ENCODE peak calls at places on chromosomes 4 and X, in five cellular contexts. S is AG04450, C is NCI-H1092 treated with DMSO at 0.1 percent for 48 hours, P is HT1080, B is fibroblast of mammary gland. A is an unnamed sample.

GRCh38 chr4:86967061-86967460 is 32.2 kb downstream of the AFF1 start:
- DNase-seq in S (no peak), C (no peak), P (no peak), B (no peak), A (no peak)

GRCh38 chrX:154378059-154378798 is 866 bp upstream of the EMD start:
- DNase-seq in S (no peak), C (peak), P (peak), B (peak), A (peak)

GRCh38 chr4:8473198-8473919 is 32.8 kb downstream of the TRMT44 start:
- DNase-seq in S (no peak), C (no peak), P (no peak), B (no peak), A (peak)

GRCh38 chr4:107120661-107121060 is 84.5 kb upstream of the DKK2 start:
- DNase-seq in S (no peak), C (no peak), P (no peak), B (peak), A (no peak)

GRCh38 chr4:77473509-77473908 is 132.1 kb upstream of the CXCL13 start:
- DNase-seq in S (no peak), C (no peak), P (peak), B (peak), A (peak)

GRCh38 chr4:126719803-126720202 is 913.0 kb upstream of the INTU start:
- DNase-seq in S (no peak), C (no peak), P (no peak), B (no peak), A (no peak)

GRCh38 chrX:135520553-135521404 is at the start of gene INTS6L:
- DNase-seq in S (peak), C (peak), P (peak), B (peak), A (peak)

GRCh38 chr4:165991325-165992180 is 118.5 kb downstream of the TLL1 start:
- DNase-seq in S (no peak), C (no peak), P (no peak), B (peak), A (peak)

GRCh38 chrX:40150503-40150902 is 52.7 kb upstream of the BCOR start:
- DNase-seq in S (no peak), C (no peak), P (no peak), B (no peak), A (no peak)

GRCh38 chr4:130077275-130077674 is 981.3 kb downstream of the C4orf33 start:
- DNase-seq in S (no peak), C (no peak), P (peak), B (no peak), A (peak)

GRCh38 chrX:46574941-46575381 is 1.4 kb downstream of the CHST7 start:
- DNase-seq in S (no peak), C (peak), P (no peak), B (no peak), A (peak)

GRCh38 chrX:100768679-100769338 is 36.9 kb upstream of the SYTL4 start:
- DNase-seq in S (peak), C (peak), P (peak), B (peak), A (peak)

GRCh38 chr4:53147711-53148110 is 218.2 kb downstream of the SCFD2 start:
- DNase-seq in S (no peak), C (no peak), P (no peak), B (no peak), A (no peak)

GRCh38 chrX:10828640-10829039 is 208.3 kb upstream of the MID1 start:
- DNase-seq in S (no peak), C (peak), P (no peak), B (no peak), A (no peak)

GRCh38 chr4:86939737-86940141 is 4.9 kb downstream of the AFF1 start:
- DNase-seq in S (no peak), C (no peak), P (no peak), B (no peak), A (no peak)

GRCh38 chr4:6375620-6376295 is 96.7 kb downstream of the PPP2R2C start:
- DNase-seq in S (no peak), C (no peak), P (no peak), B (no peak), A (no peak)

GRCh38 chr4:74536557-74536956 is 91.6 kb downstream of the AREG start:
- DNase-seq in S (no peak), C (no peak), P (no peak), B (peak), A (no peak)

GRCh38 chrX:35886135-35886534 is 33.4 kb upstream of the CFAP47 start:
- DNase-seq in S (no peak), C (no peak), P (no peak), B (no peak), A (no peak)

GRCh38 chrX:74383611-74384010 is 37.7 kb upstream of the SLC16A2 start:
- DNase-seq in S (no peak), C (peak), P (peak), B (peak), A (peak)

GRCh38 chrX:101429934-101430333 is 21.9 kb downstream of the HNRNPH2 start:
- DNase-seq in S (no peak), C (no peak), P (peak), B (peak), A (peak)

GRCh38 chr4:18052158-18052557 is 30.6 kb upstream of the LCORL start:
- DNase-seq in S (no peak), C (no peak), P (no peak), B (no peak), A (no peak)

GRCh38 chrX:89053223-89053622 is 306.2 kb downstream of the CPXCR1 start:
- DNase-seq in S (no peak), C (no peak), P (no peak), B (no peak), A (no peak)

GRCh38 chr4:792729-793108 is 33.2 kb downstream of the CPLX1 start:
- DNase-seq in S (no peak), C (no peak), P (no peak), B (no peak), A (no peak)

GRCh38 chr4:103100691-103101090 is 1.1 kb upstream of the BDH2 start:
- DNase-seq in S (no peak), C (no peak), P (no peak), B (no peak), A (no peak)

GRCh38 chr4:88166608-88167007 is 8.2 kb upstream of the ABCG2 start:
- DNase-seq in S (no peak), C (no peak), P (peak), B (peak), A (no peak)

GRCh38 chr4:47427936-47428335 is 35.6 kb downstream of the COMMD8 start:
- DNase-seq in S (no peak), C (no peak), P (no peak), B (no peak), A (peak)

GRCh38 chr4:48180234-48180633 is 46.2 kb upstream of the TXK start:
- DNase-seq in S (no peak), C (no peak), P (peak), B (peak), A (peak)

GRCh38 chrX:55033429-55033828 is 2.7 kb upstream of the ALAS2 start:
- DNase-seq in S (no peak), C (no peak), P (no peak), B (no peak), A (no peak)

GRCh38 chr4:99028187-99028586 is 32.7 kb downstream of the METAP1 start:
- DNase-seq in S (no peak), C (no peak), P (no peak), B (peak), A (peak)

GRCh38 chr4:37549003-37549402 is 137.2 kb downstream of the RELL1 start:
- DNase-seq in S (no peak), C (no peak), P (peak), B (peak), A (peak)

A was measured in EL.